ENCODE peak calls at places on chromosomes 7 and 10, in six cellular contexts. P, I, O, U, E and X are unnamed samples.

GRCh38 chr7:66837007-66837406 is 84.0 kb upstream of the TMEM248 start:
- DNase-seq in I (no peak), O (no peak), E (peak; percentile 88), P (no peak), U (peak; percentile 26), X (peak; percentile 72)

GRCh38 chr10:24706479-24707118 is 17.1 kb downstream of the ARHGAP21 start:
- DNase-seq in E (no peak), U (no peak), O (no peak), I (peak; percentile 55), P (no peak), X (no peak)

GRCh38 chr7:138907849-138908248 is 73.3 kb downstream of the KIAA1549 start:
- DNase-seq in U (no peak), O (no peak), E (peak; percentile 62), I (no peak), P (no peak), X (no peak)

GRCh38 chr7:2116903-2117680 is 115.7 kb downstream of the MAD1L1 start:
- DNase-seq in U (no peak), P (no peak), E (no peak), O (no peak), I (peak; percentile 89), X (no peak)

GRCh38 chr10:124994573-124995473 is 52.9 kb downstream of the ZRANB1 start:
- DNase-seq in U (no peak), P (no peak), I (peak; percentile 50), O (no peak), E (peak; percentile 39), X (peak; percentile 74)

GRCh38 chr10:35074266-35074665 is 15.9 kb downstream of the CUL2 start:
- DNase-seq in E (no peak), I (no peak), O (no peak), P (no peak), U (no peak), X (no peak)

GRCh38 chr7:122219253-122219865 is 75.3 kb upstream of the AASS start:
- DNase-seq in E (no peak), O (peak; percentile 9), P (no peak), U (peak; percentile 10), I (no peak), X (no peak)

GRCh38 chr10:48557511-48558123 is 47.3 kb downstream of the ARHGAP22 start:
- DNase-seq in E (peak; percentile 32), O (no peak), P (no peak), U (no peak), I (no peak), X (no peak)

GRCh38 chr7:4247106-4247876 is 434.8 kb upstream of the FOXK1 start:
- DNase-seq in I (no peak), O (no peak), U (no peak), P (no peak), E (no peak), X (peak; percentile 51)

GRCh38 chr10:11881477-11882417 is 58.6 kb downstream of the PROSER2 start:
- DNase-seq in O (no peak), P (no peak), U (peak; percentile 94), E (peak; percentile 82), I (no peak), X (no peak)

GRCh38 chr7:63072806-63073205 is 925.8 kb upstream of the ZNF722 start:
- DNase-seq in I (no peak), U (no peak), P (no peak), E (no peak), O (no peak), X (no peak)

GRCh38 chr7:54253036-54253373 is 289.2 kb upstream of the VSTM2A start:
- DNase-seq in P (no peak), O (no peak), E (no peak), I (no peak), U (no peak), X (no peak)

GRCh38 chr10:121597504-121598241 is 571 bp downstream of the FGFR2 start:
- DNase-seq in P (peak; percentile 80), O (no peak), U (no peak), I (peak; percentile 75), E (peak; percentile 78), X (no peak)

GRCh38 chr10:30637881-30638467 is 8.4 kb upstream of the LYZL2 start:
- DNase-seq in P (no peak), O (no peak), U (peak; percentile 62), E (peak; percentile 64), I (no peak), X (no peak)

GRCh38 chr10:16752099-16752498 is 65.1 kb downstream of the RSU1 start:
- DNase-seq in O (no peak), E (no peak), I (no peak), P (no peak), U (no peak), X (no peak)

GRCh38 chr7:42192851-42193456 is 44.1 kb downstream of the GLI3 start:
- DNase-seq in P (no peak), O (no peak), I (no peak), E (peak; percentile 85), U (no peak), X (no peak)

GRCh38 chr7:42292991-42293521 is 56.0 kb upstream of the GLI3 start:
- DNase-seq in I (no peak), P (no peak), O (no peak), U (no peak), E (no peak), X (no peak)

GRCh38 chr7:100426516-100426915 is 2.0 kb downstream of the ZCWPW1 start:
- DNase-seq in U (no peak), P (no peak), I (no peak), E (no peak), O (no peak), X (no peak)
- H3K9me3 ChIP-seq in U (no peaks in the 10 kb centered on the region), P (no peaks in the 10 kb centered on the region), I (no peaks in the 10 kb centered on the region), E (no peaks in the 10 kb centered on the region), O (no peaks in the 10 kb centered on the region), X (no peaks in the 10 kb centered on the region)

GRCh38 chr10:98115388-98115787 is 19.1 kb upstream of the R3HCC1L start:
- DNase-seq in O (no peak), E (no peak), I (no peak), U (no peak), P (no peak), X (no peak)
- H3K27me3 ChIP-seq in O (no peaks in the 10 kb centered on the region), E (peaks cover 15% of the 10 kb centered on the region), I (no peaks in the 10 kb centered on the region), U (peaks cover 77% of the 10 kb centered on the region), P (no peaks in the 10 kb centered on the region), X (peaks cover 6% of the 10 kb centered on the region)

GRCh38 chr10:71582506-71582905 is 137.1 kb downstream of the C10orf105 start:
- DNase-seq in I (no peak), P (no peak), E (no peak), O (no peak), U (no peak), X (no peak)

GRCh38 chr10:71582019-71582418 is 137.6 kb downstream of the C10orf105 start:
- DNase-seq in O (no peak), I (peak; percentile 75), E (peak; percentile 88), P (no peak), U (no peak), X (no peak)

GRCh38 chr10:71580415-71580814 is 139.2 kb downstream of the C10orf105 start:
- DNase-seq in O (no peak), E (no peak), U (no peak), P (no peak), I (no peak), X (no peak)

GRCh38 chr10:71580926-71581325 is 138.7 kb downstream of the C10orf105 start:
- DNase-seq in O (no peak), E (no peak), U (no peak), I (no peak), P (no peak), X (no peak)

GRCh38 chr10:71581376-71581775 is 138.2 kb downstream of the C10orf105 start:
- DNase-seq in O (no peak), I (no peak), E (no peak), U (no peak), P (no peak), X (no peak)
- H3K9me3 ChIP-seq in O (no peaks in the 10 kb centered on the region), I (no peaks in the 10 kb centered on the region), E (no peaks in the 10 kb centered on the region), U (no peaks in the 10 kb centered on the region), P (no peaks in the 10 kb centered on the region), X (no peaks in the 10 kb centered on the region)

GRCh38 chr7:128404143-128404681 is 5.6 kb downstream of the IMPDH1 start:
- DNase-seq in U (no peak), E (no peak), P (no peak), O (no peak), I (no peak), X (no peak)

GRCh38 chr7:128403676-128404075 is 6.1 kb downstream of the IMPDH1 start:
- DNase-seq in I (no peak), E (no peak), P (no peak), U (no peak), O (no peak), X (no peak)

GRCh38 chr7:128400566-128400965 is 9.2 kb downstream of the IMPDH1 start:
- DNase-seq in I (peak; percentile 46), O (no peak), P (no peak), U (no peak), E (no peak), X (no peak)

GRCh38 chr7:128399991-128400390 is 9.8 kb downstream of the IMPDH1 start:
- DNase-seq in O (no peak), E (no peak), I (no peak), U (no peak), P (no peak), X (no peak)

DNA sequence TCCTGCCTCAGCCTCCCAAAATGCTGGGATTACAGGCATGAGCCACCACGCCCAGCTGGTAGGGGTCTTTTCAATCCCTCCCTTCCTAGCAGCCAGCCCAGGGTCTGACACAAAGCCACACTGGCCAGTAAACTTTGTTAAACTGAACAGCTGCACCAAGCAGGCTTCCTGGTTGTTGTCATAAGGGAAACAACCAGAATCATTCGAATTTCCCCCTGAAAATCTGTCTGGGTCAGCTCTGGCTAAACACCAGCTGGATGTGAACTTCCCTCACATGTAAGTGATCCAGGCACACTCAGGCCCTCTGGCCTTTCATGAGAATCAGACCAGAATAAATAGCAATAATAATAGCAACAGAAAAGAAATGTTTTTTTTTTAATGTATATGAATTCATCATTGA is 7.4 kb downstream of the IMPDH1 start:
- DNase-seq in P (no peak), I (no peak), O (no peak), U (no peak), E (no peak), X (no peak)
- H3K27me3 ChIP-seq in P (no peaks in the 10 kb centered on the region), I (no peaks in the 10 kb centered on the region), O (no peaks in the 10 kb centered on the region), U (no peaks in the 10 kb centered on the region), E (peaks cover 22% of the 10 kb centered on the region), X (no peaks in the 10 kb centered on the region)

DNA sequence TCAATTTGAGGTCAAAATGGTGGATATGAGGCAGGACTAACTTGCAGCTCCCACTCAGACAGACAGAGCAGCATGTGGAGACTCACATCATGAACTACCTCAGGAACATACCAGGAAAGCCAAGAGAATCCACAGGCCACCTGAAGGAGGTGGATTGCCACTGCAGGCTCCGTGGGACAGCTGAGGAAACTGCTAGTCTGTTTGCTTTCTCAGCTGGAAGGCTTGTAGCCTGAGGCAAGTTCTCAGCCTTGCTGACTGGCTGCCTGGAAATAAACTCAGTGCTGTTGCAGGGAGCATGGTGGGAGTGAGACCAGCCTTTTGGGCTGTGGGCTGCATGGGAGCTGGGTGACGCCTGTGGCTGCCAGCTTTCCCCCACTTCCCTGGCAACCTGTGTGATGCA is 202.9 kb downstream of the ZNF248 start:
- DNase-seq in P (no peak), U (no peak), I (no peak), O (no peak), E (no peak), X (no peak)
- H3K9me3 ChIP-seq in P (no peaks in the 10 kb centered on the region), U (no peaks in the 10 kb centered on the region), I (no peaks in the 10 kb centered on the region), O (peaks cover 64% of the 10 kb centered on the region), E (peaks cover 85% of the 10 kb centered on the region), X (peaks cover 54% of the 10 kb centered on the region)

DNA sequence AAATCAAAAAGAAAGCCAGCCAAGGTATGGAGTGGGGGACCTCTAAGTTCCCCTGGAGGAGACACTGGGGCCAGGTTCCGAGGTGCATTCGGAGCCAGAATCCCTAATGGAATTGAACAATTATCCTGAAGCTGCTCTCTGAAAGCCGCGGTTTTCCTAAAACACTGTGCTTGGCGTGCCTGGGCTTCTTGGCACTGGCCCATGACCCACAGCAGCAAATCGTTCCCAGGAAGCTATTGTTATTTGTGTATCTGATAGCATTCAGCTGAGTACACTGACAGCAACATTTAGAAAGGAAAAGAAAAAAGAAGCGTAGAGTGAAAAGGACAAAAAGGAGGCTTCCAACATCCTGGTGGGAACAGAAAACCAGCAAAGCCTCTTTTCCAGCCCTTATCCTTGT is 339.8 kb downstream of the FRMD4A start:
- DNase-seq in P (no peak), I (peak; percentile 79), O (peak; percentile 37), E (no peak), U (no peak), X (no peak)
- H3K27me3 ChIP-seq in P (no peaks in the 10 kb centered on the region), I (no peaks in the 10 kb centered on the region), O (no peaks in the 10 kb centered on the region), E (no peaks in the 10 kb centered on the region), U (peaks cover under 1% of the 10 kb centered on the region), X (no peaks in the 10 kb centered on the region)